ENCODE peak calls at places on chromosomes 1 and 21, in six cellular contexts. E is HCT116, K is left ventricle myocardium inferior, T is lower lobe of right lung, X is SJSA1, Q is GM12878. U is an unnamed sample. For H3K9me3, the result is how much of the 10 kb centered on the place peaks cover.

GRCh38 chr1:69485616-69486015 is 82.1 kb upstream of the LRRC7 start:
- DNase-seq in E (no peak), X (peak), Q (no peak), T (no peak), K (no peak), U (no peak)

GRCh38 chr1:33516428-33516827 is 44.0 kb downstream of the ZSCAN20 start:
- DNase-seq in K (no peak), E (no peak), X (no peak), Q (no peak), T (no peak), U (no peak)

GRCh38 chr1:156924478-156925153 is 4.2 kb downstream of the LRRC71 start:
- DNase-seq in X (no peak), E (no peak), Q (no peak), K (no peak), T (no peak), U (no peak)

GRCh38 chr1:26768755-26769154 is 19.0 kb upstream of the PIGV start:
- DNase-seq in Q (no peak), K (no peak), X (peak), T (no peak), E (no peak), U (no peak)

GRCh38 chr1:72284084-72284397 is 1.7 kb upstream of the NEGR1 start:
- DNase-seq in K (no peak), T (no peak), X (peak), E (no peak), Q (no peak), U (no peak)

GRCh38 chr1:8155528-8156186 is 129.5 kb upstream of the ERRFI1 start:
- DNase-seq in E (no peak), Q (no peak), K (no peak), X (peak), T (peak), U (no peak)

GRCh38 chr1:200493344-200493743 is 83.5 kb upstream of the ZNF281 start:
- DNase-seq in Q (no peak), E (no peak), K (no peak), T (no peak), X (no peak), U (no peak)

GRCh38 chr1:44558883-44559282 is 115.4 kb downstream of the TMEM53 start:
- DNase-seq in Q (no peak), T (no peak), E (no peak), K (no peak), X (no peak), U (no peak)

GRCh38 chr1:37449936-37450335 is 24.4 kb upstream of the ZC3H12A start:
- DNase-seq in T (peak), X (no peak), Q (no peak), K (no peak), E (no peak), U (no peak)

GRCh38 chr1:206834217-206834616 is 31.2 kb upstream of the IL20 start:
- DNase-seq in X (no peak), Q (no peak), T (no peak), E (no peak), K (no peak), U (no peak)

GRCh38 chr1:111476761-111477309 is 3.1 kb downstream of the C1orf162 start:
- DNase-seq in K (no peak), T (no peak), E (no peak), X (no peak), Q (peak), U (no peak)

GRCh38 chr1:12076425-12077005 is 13.4 kb downstream of the TNFRSF8 start:
- DNase-seq in Q (no peak), T (no peak), X (no peak), K (no peak), E (no peak), U (no peak)

GRCh38 chr1:94716966-94717365 is 103.2 kb upstream of the SLC44A3 start:
- DNase-seq in K (no peak), Q (no peak), T (no peak), X (no peak), E (no peak), U (no peak)

GRCh38 chr1:8423702-8424538 is 106.0 kb downstream of the SLC45A1 start:
- DNase-seq in Q (no peak), X (peak), T (peak), K (peak), E (peak), U (peak)

GRCh38 chr1:178143730-178144343 is 49.9 kb downstream of the RASAL2 start:
- DNase-seq in X (no peak), K (no peak), Q (no peak), E (no peak), T (no peak), U (no peak)

GRCh38 chr1:175481126-175482071 is 262.0 kb downstream of the TNR start:
- DNase-seq in Q (no peak), E (no peak), X (no peak), T (no peak), K (no peak), U (no peak)

GRCh38 chr1:175169305-175170018 is 23.1 kb downstream of the KIAA0040 start:
- DNase-seq in X (peak), K (no peak), Q (no peak), E (peak), T (no peak), U (no peak)

GRCh38 chr1:95301614-95302013 is 67.6 kb downstream of the RWDD3 start:
- DNase-seq in E (no peak), X (no peak), T (no peak), K (no peak), Q (no peak), U (no peak)

GRCh38 chr1:203692565-203693470 is 66.2 kb downstream of the ATP2B4 start:
- DNase-seq in E (peak), T (peak), K (peak), X (peak), Q (no peak), U (peak)

GRCh38 chr1:30318413-30318812 is 405.0 kb downstream of the MATN1 start:
- DNase-seq in K (no peak), X (no peak), E (no peak), Q (no peak), T (no peak), U (no peak)

GRCh38 chr1:150386546-150387080 is 22.7 kb downstream of the RPRD2 start:
- DNase-seq in E (no peak), K (no peak), X (no peak), Q (no peak), T (no peak), U (no peak)

GRCh38 chr1:116565222-116565621 is 5.6 kb downstream of the CD58 start:
- DNase-seq in T (no peak), E (no peak), K (no peak), X (no peak), Q (no peak), U (no peak)

GRCh38 chr1:115112496-115113375 is 23.4 kb upstream of the TSPAN2 start:
- DNase-seq in Q (no peak), T (peak), E (peak), K (no peak), X (peak), U (no peak)

GRCh38 chr21:44702111-44702972 is 5.4 kb downstream of the KRTAP10-12 start:
- DNase-seq in X (no peak), K (no peak), E (no peak), Q (no peak), T (no peak), U (no peak)

GRCh38 chr1:82246050-82246449 is 445.3 kb downstream of the ADGRL2 start:
- DNase-seq in X (no peak), Q (no peak), E (no peak), K (no peak), T (no peak), U (no peak)
- H3K9me3 ChIP-seq in X (under half), Q (under half), E (under half), K (under half), T (under half), U (under half)

GRCh38 chr1:170261669-170262068 is 115.9 kb downstream of the NTMT2 start:
- DNase-seq in T (no peak), X (no peak), K (no peak), Q (no peak), E (no peak), U (no peak)
- H3K9me3 ChIP-seq in T (under half), X (under half), K (under half), Q (under half), E (under half), U (under half)

DNA sequence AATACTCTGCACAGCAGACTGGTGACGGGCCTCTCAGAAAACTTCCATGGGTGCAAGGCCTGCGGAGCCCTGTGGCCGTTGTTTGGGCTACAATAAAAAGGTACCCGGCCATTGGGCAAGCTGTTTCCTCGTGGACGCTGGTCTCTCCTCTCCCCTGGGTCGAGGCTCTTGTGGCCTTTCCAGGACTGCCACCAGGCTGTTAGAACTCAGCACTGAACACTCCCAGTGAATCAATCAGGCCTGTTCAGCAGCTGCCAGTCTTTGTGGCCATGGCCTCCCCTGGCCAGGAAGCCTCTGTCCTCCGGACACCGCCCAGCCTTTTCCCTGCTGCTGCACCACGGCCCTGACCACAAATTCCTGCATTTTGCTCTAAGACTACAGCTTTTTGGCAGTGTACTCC is 33.0 kb upstream of the ACTRT2 start:
- DNase-seq in Q (no peak), T (no peak), E (no peak), X (no peak), K (no peak), U (peak)
- H3K9me3 ChIP-seq in Q (under half), T (under half), E (under half), X (under half), K (under half), U (under half)

DNA sequence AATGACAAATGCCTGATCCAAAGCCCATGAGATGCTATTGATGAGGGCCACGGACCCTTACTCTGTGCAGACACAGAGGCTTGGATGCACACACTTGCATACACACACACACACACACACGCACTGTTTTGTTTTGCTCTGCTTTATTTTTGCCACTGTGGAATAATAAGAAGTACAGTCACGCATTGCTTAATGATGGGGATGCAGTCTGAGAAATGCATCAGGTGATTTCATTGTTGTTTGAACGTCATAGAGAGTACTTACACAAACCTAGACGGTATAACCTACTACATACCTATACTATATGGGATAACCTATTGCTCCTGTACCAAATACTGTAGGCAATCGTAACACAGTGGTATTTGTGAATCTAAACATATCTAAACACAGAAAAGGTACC is 104.4 kb downstream of the RHOU start:
- DNase-seq in X (no peak), Q (no peak), K (no peak), E (no peak), T (no peak), U (no peak)
- H3K9me3 ChIP-seq in X (under half), Q (under half), K (under half), E (under half), T (under half), U (under half)

DNA sequence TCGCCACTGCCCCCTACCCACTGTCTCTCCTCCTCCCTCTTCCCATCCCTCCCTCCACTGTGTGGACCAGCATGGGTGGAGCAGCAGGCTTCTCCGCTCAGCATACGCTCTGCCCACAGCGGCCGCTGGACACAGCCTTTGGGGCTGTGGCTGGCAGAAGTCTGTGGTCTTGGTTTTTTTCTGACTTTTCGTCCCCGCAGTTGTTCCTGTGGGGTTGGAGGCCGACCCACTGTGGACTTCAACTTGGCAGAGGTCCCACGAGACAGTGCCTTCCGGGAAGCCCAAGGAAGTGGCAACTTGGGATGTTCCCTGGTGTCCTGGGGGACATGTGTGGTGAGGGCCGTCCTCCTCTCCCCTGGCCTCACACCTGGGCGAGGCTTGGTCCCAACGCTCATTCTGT is 162.5 kb upstream of the C1orf174 start:
- DNase-seq in E (no peak), T (no peak), X (no peak), K (no peak), Q (no peak), U (no peak)
- H3K9me3 ChIP-seq in E (under half), T (under half), X (under half), K (under half), Q (under half), U (under half)

DNA sequence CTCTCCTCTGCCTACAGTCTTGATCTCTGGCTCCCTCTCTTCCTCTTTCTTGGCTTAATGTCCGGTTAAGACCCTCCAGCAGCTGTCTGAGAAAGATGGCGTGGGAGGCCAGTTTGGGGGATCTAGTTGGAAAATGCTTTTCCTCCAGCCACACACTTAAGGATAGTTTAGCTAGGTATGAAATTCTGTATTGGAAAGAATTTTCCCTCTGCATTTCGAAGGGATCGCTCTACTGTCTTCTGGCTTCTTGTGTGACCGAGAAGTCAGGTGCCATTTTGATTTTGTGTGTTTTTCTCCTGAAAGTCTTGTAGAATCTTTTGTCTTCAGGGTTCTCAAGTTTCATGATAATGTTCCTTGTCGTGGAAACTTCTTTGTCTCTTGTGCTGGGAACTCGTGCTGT is 28.0 kb downstream of the PRKCZ start:
- DNase-seq in E (no peak), T (no peak), X (no peak), K (no peak), Q (no peak), U (no peak)
- H3K9me3 ChIP-seq in E (under half), T (under half), X (under half), K (under half), Q (under half), U (under half)